ENCODE peak calls at places on chromosomes 13 and 19, in four cellular contexts. O is astrocyte of the cerebellum; T is CD8-positive, alpha-beta T cell; R is NCI-H1092. C is an unnamed sample.

GRCh38 chr13:50989476-50989875 is 79.9 kb downstream of the RNASEH2B start:
- DNase-seq in R (no peak), T (no peak), O (no peak), C (peak; percentile 52)

GRCh38 chr13:48944221-48944620 is 31.5 kb upstream of the FNDC3A start:
- DNase-seq in T (no peak), O (no peak), R (no peak), C (no peak)

GRCh38 chr19:48253999-48254398 is 1.7 kb downstream of the CARD8 start:
- DNase-seq in O (no peak), R (no peak), T (no peak), C (no peak)

GRCh38 chr13:108919036-108919907 is 289.9 kb downstream of the MYO16 start:
- DNase-seq in R (no peak), T (no peak), O (no peak), C (no peak)

GRCh38 chr19:45322311-45322710 is 364 bp downstream of the CKM start:
- DNase-seq in T (no peak), O (no peak), R (no peak), C (no peak)

GRCh38 chr13:108226184-108226583 is 8.0 kb downstream of the ABHD13 start:
- DNase-seq in O (no peak), R (peak; percentile 50), T (no peak), C (no peak)

GRCh38 chr13:49238621-49239020 is 9.1 kb upstream of the CDADC1 start:
- DNase-seq in T (no peak), O (no peak), R (no peak), C (no peak)

GRCh38 chr13:46961719-46962118 is 64.9 kb upstream of the HTR2A start:
- DNase-seq in R (no peak), O (peak; percentile 65), T (no peak), C (no peak)

GRCh38 chr19:7989071-7989575 is 16.3 kb downstream of the ELAVL1 start:
- DNase-seq in R (no peak), T (no peak), O (peak; percentile 53), C (no peak)

GRCh38 chr19:1745589-1746031 is 7.7 kb upstream of the ONECUT3 start:
- DNase-seq in O (no peak), T (no peak), R (no peak), C (no peak)

GRCh38 chr19:34141036-34141435 is 31.3 kb upstream of the LSM14A start:
- DNase-seq in R (no peak), T (no peak), O (no peak), C (no peak)

GRCh38 chr13:96091164-96091931 is 1.4 kb downstream of the HS6ST3 start:
- DNase-seq in T (no peak), R (peak; percentile 45), O (no peak), C (no peak)

GRCh38 chr13:52599037-52599852 is 43.0 kb upstream of the HNRNPA1L2 start:
- DNase-seq in T (no peak), O (peak; percentile 18), R (peak; percentile 34), C (no peak)

GRCh38 chr19:29812881-29813275 is 1.1 kb downstream of the CCNE1 start:
- DNase-seq in T (no peak), O (no peak), R (no peak), C (no peak)

GRCh38 chr19:50300814-50301606 is 28.2 kb downstream of the KCNC3 start:
- DNase-seq in O (peak; percentile 51), T (no peak), R (no peak), C (no peak)

GRCh38 chr13:46831588-46832194 is 34.7 kb upstream of the ESD start:
- DNase-seq in O (peak; percentile 46), R (peak; percentile 7), T (no peak), C (peak; percentile 6)

GRCh38 chr13:109155301-109155761 is 525.9 kb downstream of the MYO16 start:
- DNase-seq in R (no peak), T (no peak), O (peak; percentile 31), C (no peak)

GRCh38 chr19:17391371-17392151 is 2.4 kb downstream of the CCDC194 start:
- DNase-seq in R (no peak), O (no peak), T (no peak), C (no peak)

GRCh38 chr13:34886987-34887386 is 55.1 kb upstream of the NBEA start:
- DNase-seq in R (no peak), O (no peak), T (no peak), C (no peak)

GRCh38 chr13:21638319-21639282 is 32.3 kb upstream of the FGF9 start:
- DNase-seq in T (peak; percentile 54), O (no peak), R (peak; percentile 9), C (no peak)

GRCh38 chr19:1698636-1699035 is 46.2 kb upstream of the TCF3 start:
- DNase-seq in T (no peak), R (no peak), O (no peak), C (no peak)

GRCh38 chr19:2173388-2173787 is 9.7 kb downstream of the DOT1L start:
- DNase-seq in R (no peak), T (no peak), O (no peak), C (no peak)

GRCh38 chr19:33720691-33721682 is 75.7 kb upstream of the KCTD15 start:
- DNase-seq in T (no peak), O (no peak), R (no peak), C (no peak)

GRCh38 chr13:107275945-107276614 is 708.1 kb upstream of the ARGLU1 start:
- DNase-seq in O (no peak), R (no peak), T (no peak), C (no peak)

GRCh38 chr13:44894001-44894770 is 95.1 kb downstream of the NUFIP1 start:
- DNase-seq in T (no peak), O (no peak), R (no peak), C (no peak)

GRCh38 chr13:61927648-61928047 is 512.0 kb upstream of the PCDH20 start:
- DNase-seq in R (no peak), O (no peak), T (no peak), C (no peak)